ENCODE peak calls at places on chromosomes 4 and X, in six cellular contexts. T is GM06990, U is NCI-H1417 treated with DMSO at 0.1 percent for 48 hours, D is EL, W is activated T-cell treated with anti-CD3 and anti-CD28 coated beads for 1 hour, H is type B pancreatic cell. X is an unnamed sample.

GRCh38 chr4:158750379-158750778 is 18.4 kb upstream of the FNIP2 start:
- DNase-seq in T (no peak), U (no peak), D (peak), W (no peak), H (no peak), X (no peak)

GRCh38 chr4:80239480-80239879 is 27.0 kb upstream of the FGF5 start:
- DNase-seq in T (no peak), U (no peak), D (peak), W (no peak), H (no peak), X (no peak)

GRCh38 chrX:125953769-125954168 is 212.3 kb downstream of the DCAF12L2 start:
- DNase-seq in T (no peak), U (no peak), D (no peak), W (no peak), H (no peak), X (no peak)

GRCh38 chrX:153650959-153651358 is 4.0 kb downstream of the DUSP9 start:
- DNase-seq in T (no peak), U (no peak), D (no peak), W (no peak), H (no peak), X (no peak)

GRCh38 chrX:9562851-9563250 is 98.0 kb downstream of the TBL1X start:
- DNase-seq in T (no peak), U (no peak), D (peak), W (no peak), H (no peak), X (no peak)

GRCh38 chrX:12895856-12896255 is 10.6 kb upstream of the TLR8 start:
- DNase-seq in T (no peak), U (no peak), D (peak), W (no peak), H (no peak), X (no peak)

GRCh38 chr4:93147524-93148212 is 680.9 kb upstream of the ATOH1 start:
- DNase-seq in T (no peak), U (peak), D (no peak), W (no peak), H (no peak), X (no peak)

GRCh38 chr4:150178161-150178560 is 99.9 kb downstream of the DCLK2 start:
- DNase-seq in T (no peak), U (no peak), D (peak), W (no peak), H (no peak), X (no peak)

GRCh38 chrX:46912098-46912672 is at the start of gene JADE3:
- DNase-seq in T (peak), U (peak), D (peak), W (no peak), H (peak), X (peak)

GRCh38 chrX:13659057-13659456 is 6.1 kb downstream of the TCEANC start:
- DNase-seq in T (no peak), U (no peak), D (peak), W (no peak), H (no peak), X (no peak)

GRCh38 chrX:54640721-54641120 is 110.7 kb downstream of the GNL3L start:
- DNase-seq in T (no peak), U (no peak), D (no peak), W (no peak), H (no peak), X (peak)

GRCh38 chr4:145619639-145619996 is 433 bp downstream of the MMAA start:
- DNase-seq in T (no peak), U (no peak), D (no peak), W (peak), H (no peak), X (peak)

GRCh38 chrX:31506360-31506759 is 434.5 kb upstream of the FTHL17 start:
- DNase-seq in T (no peak), U (no peak), D (no peak), W (no peak), H (no peak), X (no peak)

GRCh38 chr4:186723207-186724047 is at the start of gene FAT1:
- DNase-seq in T (no peak), U (no peak), D (peak), W (no peak), H (peak), X (peak)

GRCh38 chr4:153114771-153115321 is 89.4 kb upstream of the TRIM2 start:
- DNase-seq in T (no peak), U (no peak), D (peak), W (peak), H (no peak), X (no peak)

GRCh38 chrX:21907250-21907649 is 33.3 kb upstream of the SMS start:
- DNase-seq in T (no peak), U (no peak), D (peak), W (no peak), H (no peak), X (no peak)